ENCODE peak calls at places on chromosomes 6 and 20, in eight cellular contexts. K is IMR-90, J is HepG2, C is K562, Q is A549, F is H1, V is HCT116, Y is GM12878. I is an unnamed sample.

GRCh38 chr20:62980380-62980960 is 26.3 kb downstream of the BHLHE23 start:
- DNase-seq in J (no peak), Q (no peak), C (no peak), Y (no peak), K (no peak), F (no peak), V (no peak), I (no peak)

GRCh38 chr6:14693301-14694192 is 552.3 kb upstream of the JARID2 start:
- DNase-seq in Q (no peak), Y (no peak), C (no peak), F (no peak), J (no peak), V (no peak), K (no peak), I (peak)

GRCh38 chr6:13012977-13013680 is 296.6 kb downstream of the PHACTR1 start:
- DNase-seq in Q (no peak), F (peak), J (no peak), Y (no peak), K (no peak), V (no peak), C (no peak), I (no peak)

GRCh38 chr6:106685833-106686232 is 56.5 kb downstream of the QRSL1 start:
- DNase-seq in V (no peak), K (peak), C (no peak), Q (no peak), Y (no peak), F (no peak), J (no peak), I (no peak)

GRCh38 chr6:75170666-75171065 is 35.2 kb downstream of the COL12A1 start:
- DNase-seq in Y (no peak), Q (no peak), J (no peak), F (no peak), C (no peak), K (no peak), V (no peak), I (no peak)

GRCh38 chr20:20317195-20318113 is 50.5 kb upstream of the INSM1 start:
- DNase-seq in C (no peak), J (no peak), Y (peak), V (no peak), F (no peak), Q (no peak), K (no peak), I (no peak)

GRCh38 chr6:159727717-159728440 is 573 bp downstream of the WTAP start:
- DNase-seq in J (peak), Y (no peak), C (no peak), F (no peak), V (no peak), Q (no peak), K (no peak), I (no peak)

GRCh38 chr6:113599444-113599843 is 257.7 kb upstream of the MARCKS start:
- DNase-seq in Q (no peak), Y (no peak), J (no peak), F (no peak), V (no peak), C (no peak), K (peak), I (no peak)

GRCh38 chr20:37386505-37387201 is 40.7 kb downstream of the SRC start:
- DNase-seq in J (no peak), K (no peak), Y (no peak), F (no peak), Q (peak), C (no peak), V (no peak), I (peak)

GRCh38 chr20:50029697-50030428 is 47.1 kb downstream of the SNAI1 start:
- DNase-seq in Q (peak), Y (no peak), C (peak), J (peak), F (no peak), V (no peak), K (peak), I (peak)

GRCh38 chr6:133923938-133924593 is 29.0 kb upstream of the TBPL1 start:
- DNase-seq in Q (peak), Y (peak), J (peak), V (peak), K (peak), C (peak), F (peak), I (peak)

GRCh38 chr6:160188773-160189172 is 67.2 kb downstream of the SLC22A1 start:
- DNase-seq in K (no peak), F (no peak), J (no peak), Y (no peak), V (no peak), Q (peak), C (no peak), I (no peak)

GRCh38 chr20:61253640-61254511 is 1.8 kb downstream of the CDH4 start:
- DNase-seq in V (no peak), Y (no peak), F (peak), K (peak), J (no peak), Q (peak), C (no peak), I (peak)

GRCh38 chr6:11085758-11086435 is 7.7 kb upstream of the SMIM13 start:
- DNase-seq in J (no peak), C (no peak), Y (no peak), Q (no peak), K (peak), F (no peak), V (no peak), I (no peak)

GRCh38 chr6:87341899-87342298 is 2.7 kb upstream of the C6orf163 start:
- DNase-seq in F (no peak), Y (peak), J (no peak), C (no peak), Q (no peak), K (no peak), V (no peak), I (no peak)

GRCh38 chr6:36735110-36735971 is 37.7 kb downstream of the RAB44 start:
- DNase-seq in K (peak), Q (no peak), Y (no peak), J (no peak), C (no peak), F (no peak), V (no peak), I (no peak)

GRCh38 chr6:20158691-20159090 is 53.6 kb downstream of the MBOAT1 start:
- DNase-seq in F (no peak), Q (no peak), J (no peak), C (no peak), Y (no peak), K (no peak), V (no peak), I (no peak)

GRCh38 chr6:39849764-39850163 is 57.6 kb downstream of the DAAM2 start:
- DNase-seq in Y (no peak), J (peak), K (peak), C (no peak), F (no peak), Q (no peak), V (no peak), I (no peak)

GRCh38 chr6:69729870-69730449 is 66.8 kb downstream of the LMBRD1 start:
- DNase-seq in J (no peak), V (no peak), F (no peak), Q (no peak), Y (no peak), C (no peak), K (peak), I (no peak)

GRCh38 chr6:43886067-43886461 is 116.1 kb downstream of the VEGFA start:
- DNase-seq in F (no peak), J (no peak), Y (no peak), C (no peak), K (no peak), Q (no peak), V (no peak), I (no peak)

GRCh38 chr6:169653691-169654090 is 48.1 kb downstream of the WDR27 start:
- DNase-seq in F (no peak), K (no peak), Q (no peak), C (no peak), V (no peak), Y (no peak), J (no peak), I (no peak)

GRCh38 chr20:46898433-46898832 is 3.8 kb downstream of the EYA2 start:
- DNase-seq in F (no peak), V (no peak), Q (no peak), Y (no peak), K (no peak), C (no peak), J (no peak), I (no peak)

GRCh38 chr6:22447191-22447590 is 122.2 kb upstream of the HDGFL1 start:
- DNase-seq in V (no peak), Q (no peak), C (no peak), K (no peak), J (no peak), Y (no peak), F (no peak), I (no peak)

GRCh38 chr20:62050166-62051120 is 15.2 kb downstream of the TAF4 start:
- DNase-seq in J (no peak), K (no peak), C (no peak), Q (no peak), F (no peak), V (no peak), Y (no peak), I (no peak)

DNA sequence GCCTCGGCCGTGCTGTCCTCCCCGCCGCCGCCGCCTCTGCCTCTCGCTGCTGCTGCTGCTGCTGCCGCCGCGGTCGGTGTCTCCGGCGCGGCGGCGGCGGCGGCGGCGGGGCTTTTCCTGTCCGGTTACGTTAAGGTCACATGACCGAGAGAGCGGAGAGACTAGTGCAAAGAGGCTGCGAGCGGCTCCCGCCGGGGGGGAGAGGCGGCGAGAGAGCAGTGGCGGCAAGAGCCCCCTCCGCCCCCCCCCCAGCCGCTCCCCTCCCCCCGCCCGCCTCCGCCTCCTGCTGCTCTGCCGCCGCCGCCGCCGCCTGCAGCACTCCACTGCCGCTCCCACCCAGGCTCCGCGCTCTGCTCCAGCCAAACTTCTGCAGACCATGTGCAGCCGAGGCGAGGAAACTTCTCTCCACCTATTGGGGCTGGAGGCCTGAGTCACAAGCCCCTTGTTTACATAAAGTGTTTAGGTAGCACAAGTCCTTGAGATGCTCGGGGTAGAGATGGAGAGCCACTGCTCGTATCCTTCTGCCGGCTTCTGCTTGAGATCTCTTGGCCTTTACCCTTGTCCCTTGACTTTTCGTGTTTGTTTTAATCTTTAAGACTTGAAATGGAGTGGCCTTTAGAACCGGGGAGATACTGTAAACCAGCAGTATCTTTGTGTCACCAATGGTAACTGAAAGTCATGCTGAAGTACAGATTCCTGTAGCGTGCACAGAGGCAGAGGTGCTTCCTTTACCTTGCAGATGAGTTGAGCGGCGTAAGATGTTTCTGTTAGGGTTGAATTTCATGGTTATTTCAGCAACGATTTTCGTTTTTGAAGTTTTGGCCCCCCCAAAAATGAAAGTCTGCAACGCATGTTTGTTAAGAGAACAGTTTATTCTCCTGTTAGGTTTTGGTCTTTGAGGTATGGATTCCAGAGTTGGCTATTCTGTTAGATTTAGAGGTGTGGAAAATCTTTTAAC is at the start of gene ZBTB2:
- DNase-seq in Y (no peak), F (peak), V (no peak), Q (peak), C (peak), K (peak), J (peak), I (peak)
- TF ChIP-seq RAD21 in Y (no peak), F (no peak), V (no peak), Q (no peak), C (no peak), K (no peak), J (no peak), I (no peak)

GRCh38 chr6:155314773-155315515 is 660 bp upstream of the TFB1M start:
- DNase-seq in V (peak), K (peak), Y (peak), C (peak), Q (peak), F (no peak), J (peak), I (peak)
- TF ChIP-seq RAD21 in V (peak), K (no peak), Y (no peak), C (peak), Q (no peak), F (no peak), J (no peak), I (no peak)

GRCh38 chr6:155309150-155309549 is 5.1 kb downstream of the TFB1M start:
- DNase-seq in F (no peak), Y (no peak), V (no peak), J (peak), K (peak), C (no peak), Q (no peak), I (no peak)
- TF ChIP-seq RAD21 in F (no peak), Y (no peak), V (no peak), J (no peak), K (no peak), C (no peak), Q (no peak), I (no peak)

DNA sequence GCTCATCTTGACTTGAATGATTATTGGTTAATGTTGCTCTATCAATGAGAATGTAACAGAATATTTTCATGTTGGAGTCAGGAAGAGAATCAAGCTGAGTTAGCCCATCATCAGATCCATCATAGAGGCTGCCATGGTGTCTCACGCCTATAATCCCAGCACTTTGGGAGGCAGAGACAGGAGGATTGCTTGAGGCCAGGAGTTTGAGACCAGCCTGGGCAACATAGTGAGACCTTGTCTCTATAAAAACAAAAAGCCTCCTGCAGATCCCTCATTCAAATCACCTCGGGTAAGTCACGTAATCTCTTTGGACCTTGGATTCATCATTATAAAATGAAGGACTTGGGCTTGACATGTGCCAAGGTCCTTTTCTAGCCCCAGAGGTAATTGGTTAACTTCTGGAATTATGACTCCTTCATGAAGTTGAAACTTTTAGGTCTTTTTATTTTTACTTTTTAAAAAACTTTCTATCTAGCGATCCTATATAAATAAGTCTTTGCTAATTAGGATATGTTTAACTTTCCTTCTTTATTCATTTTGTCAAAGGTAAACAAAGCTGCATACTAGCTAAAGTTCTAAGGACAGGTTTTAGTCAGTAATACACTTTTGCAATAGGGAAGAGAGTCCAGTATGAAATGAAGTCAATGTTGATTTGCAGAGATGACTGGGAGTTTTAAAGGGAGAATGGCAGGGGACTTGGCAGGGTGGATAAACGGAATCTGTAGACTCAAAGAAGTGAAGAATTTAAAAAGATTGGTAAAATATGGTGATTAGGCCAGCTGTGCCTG is 111.0 kb downstream of the ZFAND3 start:
- DNase-seq in Y (no peak), F (no peak), K (no peak), Q (no peak), V (no peak), J (peak), C (no peak), I (no peak)
- TF ChIP-seq RAD21 in Y (no peak), F (no peak), K (no peak), Q (no peak), V (no peak), J (no peak), C (no peak), I (no peak)

GRCh38 chr6:146310628-146311027 is 233.0 kb upstream of the RAB32 start:
- DNase-seq in Y (no peak), K (no peak), J (no peak), Q (no peak), C (no peak), V (no peak), F (no peak), I (no peak)

GRCh38 chr6:146311079-146311478 is 232.6 kb upstream of the RAB32 start:
- DNase-seq in Q (no peak), J (no peak), V (no peak), Y (no peak), C (no peak), K (no peak), F (no peak), I (no peak)

GRCh38 chr6:146315321-146316254 is 228.0 kb upstream of the RAB32 start:
- DNase-seq in V (no peak), Q (no peak), Y (no peak), K (no peak), F (no peak), C (no peak), J (no peak), I (no peak)

DNA sequence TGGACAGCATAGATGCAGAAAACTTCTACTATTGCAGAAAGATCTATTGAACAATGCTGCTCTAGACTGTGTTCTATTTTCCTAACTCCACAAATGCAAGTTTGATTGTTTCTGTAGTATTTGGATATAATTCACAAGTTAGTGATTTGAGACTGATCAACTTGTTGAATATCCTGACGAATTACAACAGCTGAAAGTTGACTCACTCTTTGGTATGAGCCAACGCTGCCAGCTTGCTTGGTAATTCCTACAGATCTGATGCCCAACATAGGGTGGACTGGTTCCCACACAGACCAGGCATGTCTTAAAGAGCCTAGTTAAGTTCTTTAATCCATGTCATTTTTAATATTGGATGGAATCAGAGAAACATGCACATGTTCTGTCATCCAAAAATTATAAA is 231.0 kb upstream of the RAB32 start:
- DNase-seq in C (no peak), V (no peak), Q (no peak), J (no peak), F (no peak), K (no peak), Y (no peak), I (no peak)
- TF ChIP-seq RAD21 in C (no peak), V (no peak), Q (no peak), J (no peak), F (no peak), K (no peak), Y (no peak), I (no peak)

GRCh38 chr6:124203106-124203811 is 399.6 kb downstream of the NKAIN2 start:
- DNase-seq in F (no peak), C (no peak), Q (no peak), V (no peak), J (no peak), K (no peak), Y (no peak), I (no peak)
- TF ChIP-seq RAD21 in F (no peak), C (no peak), Q (no peak), V (no peak), J (no peak), K (no peak), Y (no peak), I (no peak)

GRCh38 chr6:95087394-95088097 is 489.8 kb upstream of the MANEA start:
- DNase-seq in C (no peak), V (peak), J (peak), F (no peak), K (peak), Y (no peak), Q (no peak), I (peak)
- TF ChIP-seq RAD21 in C (no peak), V (no peak), J (no peak), F (no peak), K (no peak), Y (no peak), Q (no peak), I (no peak)

DNA sequence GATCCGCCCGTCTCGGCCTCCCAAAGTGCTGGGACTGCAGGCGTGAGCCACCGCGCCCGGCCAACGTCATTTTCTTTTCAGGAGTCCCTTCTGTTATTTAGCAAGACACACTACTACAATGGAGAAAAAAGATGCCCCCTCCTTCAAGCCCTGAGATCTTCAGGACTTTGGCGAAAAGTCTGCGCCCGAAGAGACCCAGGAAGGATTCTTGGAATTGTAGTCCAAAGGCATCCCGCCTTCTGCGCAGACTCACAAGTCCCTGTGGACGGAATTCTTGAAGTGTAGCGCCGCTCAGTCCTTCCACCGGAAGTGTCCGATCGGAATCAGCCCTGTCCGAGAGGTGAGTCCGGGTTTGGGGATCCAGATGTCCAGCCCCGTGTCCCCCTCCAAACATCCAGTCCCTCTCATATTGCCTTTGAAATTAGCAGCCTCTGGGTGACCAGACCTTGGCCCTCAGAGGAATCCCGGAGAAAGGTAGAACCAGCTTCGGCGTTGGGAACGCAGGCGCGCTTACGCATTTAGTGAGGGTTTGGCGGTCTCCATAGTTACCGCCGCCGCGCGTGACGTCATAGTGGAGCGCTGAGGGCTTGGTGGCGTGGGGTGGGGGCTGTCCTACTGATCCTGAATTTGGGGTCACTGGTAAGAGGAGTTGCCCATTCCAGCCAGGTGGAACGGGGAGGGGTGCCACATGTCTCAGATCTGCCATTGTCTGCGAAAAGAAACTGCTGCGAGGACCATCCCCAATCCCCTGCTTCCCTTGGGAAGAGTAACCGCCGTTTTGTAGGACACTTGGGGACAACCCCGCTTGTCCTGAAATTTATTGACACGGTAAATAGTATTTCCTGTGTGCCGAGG is 490 bp downstream of the ZNF165 start:
- DNase-seq in Q (peak), C (peak), K (peak), Y (peak), F (peak), J (peak), V (peak), I (peak)
- TF ChIP-seq RAD21 in Q (no peak), C (no peak), K (no peak), Y (no peak), F (no peak), J (peak), V (no peak), I (no peak)

I was measured in SK-N-SH.